ENCODE peak calls at places on chromosomes 4 and X, in four cellular contexts. One of them, this sample, is unnamed.

GRCh38 chrX:45515262-45516215 is 314.9 kb upstream of the DIPK2B start:
- DNase-seq in DND-41: peak
- DNase-seq in mesendoderm: peak
- DNase-seq in fibroblast of lung: peak
- DNase-seq in this sample: peak

GRCh38 chr4:48360285-48360965 is 19.1 kb downstream of the SLAIN2 start:
- DNase-seq in DND-41: no peak
- DNase-seq in mesendoderm: peak
- DNase-seq in fibroblast of lung: peak
- DNase-seq in this sample: peak

GRCh38 chr4:110639207-110640092 is 16.6 kb upstream of the PITX2 start:
- DNase-seq in DND-41: no peak
- DNase-seq in mesendoderm: peak
- DNase-seq in fibroblast of lung: no peak
- DNase-seq in this sample: no peak

GRCh38 chr4:3481113-3481531 is 18.0 kb downstream of the DOK7 start:
- DNase-seq in DND-41: no peak
- DNase-seq in mesendoderm: peak
- DNase-seq in fibroblast of lung: no peak
- DNase-seq in this sample: no peak

GRCh38 chr4:174402470-174403176 is 118.9 kb downstream of the CEP44 start:
- DNase-seq in DND-41: no peak
- DNase-seq in mesendoderm: peak
- DNase-seq in fibroblast of lung: no peak
- DNase-seq in this sample: peak

GRCh38 chrX:82765806-82766205 is 742.3 kb upstream of the POU3F4 start:
- DNase-seq in DND-41: no peak
- DNase-seq in mesendoderm: no peak
- DNase-seq in fibroblast of lung: peak
- DNase-seq in this sample: no peak

GRCh38 chr4:86771141-86771540 is 78.0 kb downstream of the SLC10A6 start:
- DNase-seq in DND-41: no peak
- DNase-seq in mesendoderm: no peak
- DNase-seq in fibroblast of lung: no peak
- DNase-seq in this sample: no peak

GRCh38 chrX:72048515-72049455 is 82.9 kb downstream of the RTL5 start:
- DNase-seq in DND-41: peak
- DNase-seq in mesendoderm: no peak
- DNase-seq in fibroblast of lung: no peak
- DNase-seq in this sample: no peak

GRCh38 chr4:166501941-166502382 is 628.9 kb downstream of the TLL1 start:
- DNase-seq in DND-41: no peak
- DNase-seq in mesendoderm: peak
- DNase-seq in fibroblast of lung: peak
- DNase-seq in this sample: peak

GRCh38 chr4:182303847-182304246 is 60.6 kb downstream of the TENM3 start:
- DNase-seq in DND-41: no peak
- DNase-seq in mesendoderm: no peak
- DNase-seq in fibroblast of lung: no peak
- DNase-seq in this sample: no peak

GRCh38 chr4:69743476-69744156 is 16.8 kb downstream of the SULT1B1 start:
- DNase-seq in DND-41: no peak
- DNase-seq in mesendoderm: no peak
- DNase-seq in fibroblast of lung: no peak
- DNase-seq in this sample: no peak

GRCh38 chr4:69742596-69742995 is 17.8 kb downstream of the SULT1B1 start:
- DNase-seq in DND-41: no peak
- DNase-seq in mesendoderm: no peak
- DNase-seq in fibroblast of lung: no peak
- DNase-seq in this sample: no peak

GRCh38 chr4:69744157-69744478 is 16.3 kb downstream of the SULT1B1 start:
- DNase-seq in DND-41: no peak
- DNase-seq in mesendoderm: no peak
- DNase-seq in fibroblast of lung: no peak
- DNase-seq in this sample: no peak

GRCh38 chr4:69735119-69735518 is 25.3 kb downstream of the SULT1B1 start:
- DNase-seq in DND-41: no peak
- DNase-seq in mesendoderm: no peak
- DNase-seq in fibroblast of lung: no peak
- DNase-seq in this sample: no peak

GRCh38 chr4:69738872-69739271 is 21.5 kb downstream of the SULT1B1 start:
- DNase-seq in DND-41: no peak
- DNase-seq in mesendoderm: no peak
- DNase-seq in fibroblast of lung: no peak
- DNase-seq in this sample: no peak
- H3K4me2 ChIP-seq in DND-41: no peak
- H3K4me2 ChIP-seq in mesendoderm: no peak
- H3K4me2 ChIP-seq in fibroblast of lung: no peak
- H3K4me2 ChIP-seq in this sample: no peak

DNA sequence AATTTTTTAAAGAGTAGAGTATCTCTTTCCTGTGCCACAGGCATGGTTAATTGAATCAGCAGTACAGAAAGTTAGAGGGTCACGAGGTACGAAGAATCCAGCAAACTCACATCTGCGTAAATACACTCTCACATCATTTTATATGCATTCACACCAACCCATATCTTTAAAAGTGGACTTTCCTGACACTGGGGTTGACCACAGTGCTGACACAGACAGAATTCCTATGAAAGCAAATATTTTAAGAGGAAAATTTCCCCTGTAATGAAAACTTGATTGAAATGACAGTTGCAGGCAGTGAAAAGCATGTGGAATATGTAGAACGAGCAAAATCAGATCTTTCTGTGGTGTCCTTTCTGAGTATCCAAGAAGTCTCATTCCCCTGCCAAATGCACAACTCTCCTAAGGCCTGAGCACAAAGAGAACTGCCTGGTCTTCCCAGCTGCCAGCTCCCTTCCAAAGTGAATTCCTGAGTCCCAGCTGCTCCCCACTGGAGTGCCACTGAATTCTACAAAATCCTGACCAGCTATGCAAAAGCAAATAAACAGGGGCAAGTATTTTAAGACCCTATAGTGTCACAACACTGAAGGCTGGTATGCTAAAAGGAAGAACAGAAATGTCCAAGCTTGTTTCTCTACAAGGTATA is 50.5 kb upstream of the FAM9C start:
- DNase-seq in DND-41: no peak
- DNase-seq in mesendoderm: no peak
- DNase-seq in fibroblast of lung: peak
- DNase-seq in this sample: no peak
- H3K27ac ChIP-seq in DND-41: no peak
- H3K27ac ChIP-seq in mesendoderm: no peak
- H3K27ac ChIP-seq in fibroblast of lung: no peak
- H3K27ac ChIP-seq in this sample: peak

GRCh38 chr4:177937051-177937450 is 494.8 kb upstream of the AGA start:
- DNase-seq in DND-41: no peak
- DNase-seq in mesendoderm: no peak
- DNase-seq in fibroblast of lung: no peak
- DNase-seq in this sample: no peak
- H3K4me2 ChIP-seq in DND-41: no peak
- H3K4me2 ChIP-seq in mesendoderm: no peak
- H3K4me2 ChIP-seq in fibroblast of lung: no peak
- H3K4me2 ChIP-seq in this sample: no peak

GRCh38 chr4:41644288-41644914 is 104.1 kb downstream of the PHOX2B start:
- DNase-seq in DND-41: no peak
- DNase-seq in mesendoderm: peak
- DNase-seq in fibroblast of lung: peak
- DNase-seq in this sample: peak

GRCh38 chr4:41647368-41647767 is 101.2 kb downstream of the PHOX2B start:
- DNase-seq in DND-41: no peak
- DNase-seq in mesendoderm: no peak
- DNase-seq in fibroblast of lung: no peak
- DNase-seq in this sample: no peak

GRCh38 chr4:41645716-41646115 is 102.8 kb downstream of the PHOX2B start:
- DNase-seq in DND-41: no peak
- DNase-seq in mesendoderm: no peak
- DNase-seq in fibroblast of lung: no peak
- DNase-seq in this sample: no peak

GRCh38 chr4:41644915-41645295 is 103.6 kb downstream of the PHOX2B start:
- DNase-seq in DND-41: no peak
- DNase-seq in mesendoderm: peak
- DNase-seq in fibroblast of lung: no peak
- DNase-seq in this sample: no peak

GRCh38 chr4:41646862-41647261 is 101.7 kb downstream of the PHOX2B start:
- DNase-seq in DND-41: no peak
- DNase-seq in mesendoderm: no peak
- DNase-seq in fibroblast of lung: no peak
- DNase-seq in this sample: peak
- H3K27ac ChIP-seq in DND-41: no peak
- H3K27ac ChIP-seq in mesendoderm: no peak
- H3K27ac ChIP-seq in fibroblast of lung: no peak
- H3K27ac ChIP-seq in this sample: no peak

DNA sequence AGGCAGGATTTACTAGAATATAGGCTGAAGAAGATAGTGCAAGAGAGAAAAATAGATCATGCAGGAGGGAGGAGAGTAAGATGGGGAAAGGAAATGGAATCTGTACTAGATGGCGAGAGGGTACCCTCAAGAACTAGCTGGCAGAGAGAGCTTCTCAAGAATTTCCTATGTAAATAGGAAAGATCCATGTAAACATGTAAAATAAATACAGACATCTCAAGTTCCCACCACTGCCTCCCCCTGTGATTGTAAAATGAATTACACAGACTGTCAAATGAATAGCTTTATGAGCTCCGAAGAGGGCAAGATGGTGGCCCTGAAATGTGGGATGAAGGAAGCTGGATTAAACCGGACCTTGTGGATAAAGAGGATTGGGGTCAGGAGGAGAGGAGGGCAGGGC is 178.0 kb downstream of the PALLD start:
- DNase-seq in DND-41: no peak
- DNase-seq in mesendoderm: no peak
- DNase-seq in fibroblast of lung: no peak
- DNase-seq in this sample: no peak
- H3K4me2 ChIP-seq in DND-41: no peak
- H3K4me2 ChIP-seq in mesendoderm: no peak
- H3K4me2 ChIP-seq in fibroblast of lung: no peak
- H3K4me2 ChIP-seq in this sample: no peak

GRCh38 chr4:77903186-77903585 is 40.6 kb downstream of the MRPL1 start:
- DNase-seq in DND-41: no peak
- DNase-seq in mesendoderm: no peak
- DNase-seq in fibroblast of lung: peak
- DNase-seq in this sample: no peak

DNA sequence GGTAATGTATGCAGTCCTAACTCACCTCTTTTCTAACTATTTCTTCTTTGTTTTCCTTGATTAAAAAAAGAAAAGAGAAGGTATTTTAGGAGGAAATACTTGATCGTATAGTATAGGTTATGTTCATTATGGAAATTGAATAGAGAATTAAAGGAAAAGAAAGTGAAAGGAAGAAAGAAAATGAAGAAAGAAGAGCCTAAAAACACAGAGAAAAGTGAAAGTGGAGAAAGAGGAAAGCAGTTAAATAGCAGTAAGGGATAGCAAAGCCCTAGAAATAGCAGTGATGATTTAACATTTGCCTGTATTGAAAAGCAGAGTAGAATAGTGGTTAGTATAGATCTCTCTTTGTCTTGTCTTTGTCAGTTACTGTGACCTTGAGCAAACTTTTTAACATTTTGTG is 37.0 kb downstream of the MRPL1 start:
- DNase-seq in DND-41: no peak
- DNase-seq in mesendoderm: no peak
- DNase-seq in fibroblast of lung: no peak
- DNase-seq in this sample: no peak
- H3K27ac ChIP-seq in DND-41: no peak
- H3K27ac ChIP-seq in mesendoderm: no peak
- H3K27ac ChIP-seq in fibroblast of lung: no peak
- H3K27ac ChIP-seq in this sample: no peak

GRCh38 chr4:7546809-7547367 is 112.2 kb upstream of the PSAPL1 start:
- DNase-seq in DND-41: no peak
- DNase-seq in mesendoderm: no peak
- DNase-seq in fibroblast of lung: peak
- DNase-seq in this sample: peak
- H3K4me2 ChIP-seq in DND-41: no peak
- H3K4me2 ChIP-seq in mesendoderm: no peak
- H3K4me2 ChIP-seq in fibroblast of lung: no peak
- H3K4me2 ChIP-seq in this sample: no peak